ENCODE peak calls at places on chromosomes 3 and 15, in six cellular contexts. R is heart right ventricle, J is SK-N-SH, V is cardiac muscle cell, H is cardiac fibroblast, F is choroid plexus epithelial cell. Q is an unnamed sample.

GRCh38 chr15:93067649-93068085 is 21.3 kb downstream of the RGMA start:
- DNase-seq in J (no peak), H (peak; percentile 2), V (no peak), F (no peak), R (no peak), Q (no peak)

GRCh38 chr15:77036537-77037474 is 34.1 kb downstream of the TSPAN3 start:
- DNase-seq in V (no peak), R (no peak), F (no peak), J (peak; percentile 21), H (no peak), Q (no peak)

GRCh38 chr3:194879126-194879887 is 193.6 kb downstream of the FAM43A start:
- DNase-seq in V (no peak), J (no peak), H (no peak), R (peak; percentile 34), F (no peak), Q (no peak)

GRCh38 chr3:70225146-70225545 is 87.3 kb downstream of the MDFIC2 start:
- DNase-seq in F (no peak), R (no peak), V (no peak), H (no peak), J (no peak), Q (no peak)

GRCh38 chr15:69305204-69305931 is 6.7 kb downstream of the PAQR5 start:
- DNase-seq in F (peak; percentile 92), J (no peak), H (peak; percentile 97), R (no peak), V (peak; percentile 90), Q (peak; percentile 91)

GRCh38 chr3:38017445-38018295 is 11.8 kb downstream of the PLCD1 start:
- DNase-seq in V (no peak), J (peak; percentile 69), H (no peak), R (no peak), F (no peak), Q (no peak)

GRCh38 chr15:91099616-91100560 is at the start of gene SV2B:
- DNase-seq in R (peak; percentile 27), F (peak; percentile 24), J (peak; percentile 76), H (peak; percentile 22), V (peak; percentile 38), Q (peak; percentile 23)

GRCh38 chr15:54840999-54841398 is 355.7 kb downstream of the RSL24D1 start:
- DNase-seq in H (no peak), V (no peak), F (no peak), R (no peak), J (no peak), Q (no peak)

GRCh38 chr3:113051222-113051804 is 60.5 kb downstream of the GTPBP8 start:
- DNase-seq in R (peak; percentile 60), F (peak; percentile 88), V (peak; percentile 84), H (peak; percentile 86), J (peak; percentile 68), Q (peak; percentile 87)

GRCh38 chr3:59994720-59995304 is 945.0 kb upstream of the CFAP20DC start:
- DNase-seq in F (no peak), H (no peak), V (no peak), J (no peak), R (no peak), Q (no peak)

GRCh38 chr3:123636431-123636841 is 51.6 kb upstream of the HACD2 start:
- DNase-seq in R (no peak), V (no peak), J (no peak), F (no peak), H (no peak), Q (no peak)

GRCh38 chr15:31197497-31198414 is 96.2 kb upstream of the TRPM1 start:
- DNase-seq in F (peak; percentile 51), J (peak; percentile 60), R (peak; percentile 47), H (peak; percentile 34), V (peak; percentile 30), Q (no peak)

GRCh38 chr3:149026718-149027117 is 35.4 kb downstream of the GYG1 start:
- DNase-seq in H (no peak), V (no peak), F (peak; percentile 51), R (no peak), J (no peak), Q (no peak)

GRCh38 chr3:24156466-24156865 is 211.4 kb downstream of the NR1D2 start:
- DNase-seq in V (peak; percentile 46), F (peak; percentile 63), J (no peak), H (peak; percentile 64), R (no peak), Q (no peak)

GRCh38 chr3:176663819-176664218 is 533.5 kb downstream of the TBL1XR1 start:
- DNase-seq in V (peak; percentile 87), F (peak; percentile 89), J (peak; percentile 29), R (no peak), H (peak; percentile 86), Q (peak; percentile 78)

GRCh38 chr3:117141821-117142220 is 432.2 kb downstream of the TUSC7 start:
- DNase-seq in F (no peak), R (no peak), H (no peak), V (no peak), J (no peak), Q (no peak)

GRCh38 chr3:172034786-172035685 is 4.3 kb upstream of the FNDC3B start:
- DNase-seq in V (peak; percentile 41), J (peak; percentile 31), R (no peak), H (peak; percentile 61), F (no peak), Q (peak; percentile 47)

GRCh38 chr3:86837871-86838270 is 153.1 kb downstream of the VGLL3 start:
- DNase-seq in V (peak; percentile 24), H (peak; percentile 45), F (peak; percentile 65), R (no peak), J (no peak), Q (no peak)

GRCh38 chr3:46449755-46450552 is 14.8 kb downstream of the LTF start:
- DNase-seq in F (peak; percentile 22), R (no peak), V (peak; percentile 9), J (peak; percentile 58), H (peak; percentile 35), Q (peak; percentile 26)

GRCh38 chr3:134373942-134374790 is at the start of gene AMOTL2:
- DNase-seq in V (peak; percentile 98), R (peak; percentile 89), F (peak; percentile 98), J (peak; percentile 91), H (peak; percentile 96), Q (peak; percentile 97)

GRCh38 chr15:73992594-73992898 is 451 bp upstream of the STOML1 start:
- DNase-seq in J (no peak), V (no peak), H (no peak), R (no peak), F (no peak), Q (no peak)

GRCh38 chr15:56739964-56740640 is 6.8 kb upstream of the ZNF280D start:
- DNase-seq in R (no peak), J (no peak), H (peak; percentile 18), F (no peak), V (no peak), Q (no peak)
- TF ChIP-seq CTCF in R (no peak), J (no peak), H (peak; percentile 37), F (peak; percentile 31), V (no peak), Q (no peak)

DNA sequence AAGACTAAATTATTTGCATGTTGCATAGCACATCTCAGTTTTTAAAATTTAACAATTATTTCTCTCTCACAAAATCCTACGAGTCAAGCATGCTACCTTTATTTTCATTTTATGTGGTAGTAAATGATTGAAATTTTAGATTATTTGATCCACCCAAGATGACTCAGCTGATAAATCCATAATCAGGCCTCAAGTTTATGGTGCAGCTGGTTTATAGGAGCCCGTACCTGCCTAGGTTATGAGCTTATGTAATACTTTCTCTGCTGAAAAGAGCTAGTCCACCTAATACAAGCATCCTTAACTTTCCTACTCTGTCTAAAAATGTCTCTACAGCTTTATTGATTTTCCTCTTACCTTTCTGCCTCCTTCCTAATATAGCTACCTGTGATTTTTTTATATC is 41.2 kb downstream of the SLC2A2 start:
- DNase-seq in J (no peak), R (no peak), F (no peak), H (no peak), V (no peak), Q (no peak)
- H3K4me3 ChIP-seq in J (no peak overlapping the region), R (no peak overlapping the region), F (no peak overlapping the region), H (no peak overlapping the region), V (no peak overlapping the region), Q (no peak overlapping the region)

DNA sequence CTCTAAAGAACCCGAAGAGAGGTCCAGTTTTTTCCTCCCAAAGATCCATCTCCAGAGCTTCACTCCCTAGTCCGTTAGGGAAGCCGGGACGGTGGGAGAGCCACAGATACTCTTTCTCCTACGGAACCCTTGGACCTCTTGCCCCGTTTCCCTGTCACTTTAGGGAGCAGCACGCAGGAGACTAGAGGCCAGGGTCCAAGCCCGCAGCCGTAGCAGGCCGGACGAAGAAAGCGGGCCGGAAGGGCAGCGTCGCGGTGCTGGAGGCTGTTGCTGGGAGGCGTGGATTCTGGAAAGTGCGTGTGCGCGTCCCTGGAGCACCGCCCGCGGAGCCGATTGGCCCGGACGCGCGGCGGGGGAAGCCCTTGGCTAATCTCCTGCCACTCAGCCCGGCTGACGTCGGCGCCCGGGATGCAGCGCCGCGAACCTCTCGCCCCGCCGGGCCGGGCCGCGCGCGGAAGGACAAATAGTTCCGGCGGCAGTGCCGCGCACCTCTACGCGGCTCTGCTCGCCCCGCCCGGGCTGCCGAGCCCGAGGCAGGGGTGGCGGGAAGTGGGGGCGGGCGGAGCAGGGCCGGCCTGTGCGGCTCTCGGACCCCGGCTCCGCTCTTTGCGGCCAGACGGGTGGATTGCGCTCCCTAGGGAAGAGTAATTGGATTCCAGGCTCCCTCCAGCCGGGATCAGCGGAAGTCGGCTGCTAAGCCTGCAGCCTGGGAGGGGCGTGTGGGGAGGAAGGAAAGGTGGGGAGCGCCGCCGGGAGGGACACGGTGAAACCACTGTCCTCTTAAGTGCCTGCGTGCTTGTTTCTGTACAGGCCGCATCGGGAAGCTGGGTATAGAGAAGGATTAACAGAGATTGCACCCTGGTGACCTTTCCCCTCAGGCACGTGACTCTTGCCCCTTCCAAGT is 31.3 kb upstream of the TCF12 start:
- DNase-seq in V (peak; percentile 99), H (peak; percentile 96), J (peak; percentile 95), F (peak; percentile 98), R (peak; percentile 96), Q (peak; percentile 95)
- TF ChIP-seq CTCF in V (no peak), H (no peak), J (peak; percentile 23), F (peak; percentile 25), R (peak; percentile 10), Q (no peak)

DNA sequence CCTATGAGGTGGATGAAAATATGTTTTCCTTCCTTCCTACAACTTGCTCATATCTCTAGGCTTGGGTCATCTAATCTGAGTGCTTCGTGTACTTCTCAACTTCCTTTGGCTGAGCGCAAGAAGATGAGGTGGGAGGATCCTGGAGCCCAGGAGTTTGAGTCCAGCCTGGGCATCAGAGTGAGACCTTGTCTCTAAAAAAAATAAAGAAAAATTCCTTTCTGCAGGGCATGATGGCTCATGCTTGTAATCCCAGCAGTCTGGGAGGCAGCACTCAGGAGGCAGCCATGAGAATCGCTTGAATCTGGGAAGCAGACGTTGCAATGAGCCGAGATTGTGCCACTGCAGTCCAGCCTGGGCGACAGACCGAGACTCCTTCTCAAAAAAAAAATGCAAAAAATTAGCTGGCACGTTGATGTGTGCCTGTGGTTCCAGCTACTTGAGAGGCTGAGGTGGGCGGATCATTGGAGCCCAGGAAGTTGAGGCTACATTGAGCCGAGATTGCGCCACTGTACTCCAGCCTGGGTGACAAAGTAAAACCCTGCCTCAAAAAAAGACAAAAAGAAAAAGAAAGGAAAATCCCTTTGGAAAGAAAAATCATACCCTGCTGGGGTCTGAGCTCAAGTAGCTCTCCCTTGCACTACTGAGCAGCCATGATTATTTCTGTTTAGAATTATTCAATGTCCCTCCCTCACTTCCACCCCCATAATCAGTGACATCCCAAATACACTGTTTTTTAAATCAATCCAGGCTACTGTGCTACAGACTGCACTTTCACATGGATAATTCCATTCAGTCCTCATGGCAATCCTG is 28.0 kb upstream of the RAB11A start:
- DNase-seq in H (peak; percentile 40), V (peak; percentile 67), F (peak; percentile 46), J (no peak), R (no peak), Q (peak; percentile 14)
- H3K4me3 ChIP-seq in H (no peak overlapping the region), V (no peak overlapping the region), F (peak overlapping the region; percentile 2), J (no peak overlapping the region), R (peak overlapping the region; percentile 10), Q (no peak overlapping the region)